ENCODE peak calls at places on chromosomes 11 and 22, in seven cellular contexts. V is stomach, Y is epithelial cell of proximal tubule, F is kidney epithelial cell, Z is fibroblast of pulmonary artery, L is cardiac muscle cell, S is HFF-Myc. C is an unnamed sample.

GRCh38 chr11:117375960-117376359 is 48.3 kb downstream of the CEP164 start:
- DNase-seq in L (no peak), Y (no peak), V (no peak), F (no peak), Z (no peak), S (no peak), C (no peak)

GRCh38 chr11:16223558-16223957 is 132.8 kb downstream of the SOX6 start:
- DNase-seq in L (no peak), Z (no peak), S (no peak), V (no peak), Y (no peak), F (no peak), C (no peak)

GRCh38 chr11:124605719-124606118 is 5.5 kb upstream of the PANX3 start:
- DNase-seq in V (no peak), S (no peak), L (no peak), F (no peak), Z (no peak), Y (no peak), C (no peak)

GRCh38 chr22:39123811-39124668 is 27.0 kb downstream of the APOBEC3H start:
- DNase-seq in Y (no peak), L (peak), F (no peak), S (no peak), V (no peak), Z (no peak), C (no peak)

GRCh38 chr11:87265132-87265531 is 227.4 kb downstream of the TMEM135 start:
- DNase-seq in V (no peak), Z (peak), Y (no peak), F (no peak), L (no peak), S (no peak), C (peak)

GRCh38 chr11:64869571-64870175 is 8.7 kb downstream of the EHD1 start:
- DNase-seq in F (no peak), L (peak), Z (no peak), V (no peak), Y (no peak), S (no peak), C (no peak)

GRCh38 chr11:6468712-6469495 is 4.8 kb downstream of the TRIM3 start:
- DNase-seq in L (peak), F (peak), S (peak), V (peak), Y (peak), Z (peak), C (peak)

GRCh38 chr22:37607010-37607911 is 1.4 kb upstream of the GGA1 start:
- DNase-seq in Z (peak), Y (no peak), L (peak), S (no peak), F (peak), V (peak), C (peak)

GRCh38 chr22:40428796-40429195 is 58.4 kb downstream of the SGSM3 start:
- DNase-seq in S (no peak), Z (no peak), Y (no peak), L (no peak), F (no peak), V (no peak), C (no peak)

GRCh38 chr22:27213766-27214581 is 556.6 kb downstream of the MIAT start:
- DNase-seq in Y (no peak), L (no peak), V (no peak), S (no peak), Z (peak), F (no peak), C (peak)

GRCh38 chr11:119284344-119285157 is 32.4 kb downstream of the MCAM start:
- DNase-seq in L (peak), S (no peak), F (no peak), Y (no peak), V (no peak), Z (peak), C (peak)

GRCh38 chr11:1351278-1351937 is 38.3 kb upstream of the BRSK2 start:
- DNase-seq in Y (peak), Z (no peak), L (no peak), F (no peak), V (no peak), S (no peak), C (no peak)

GRCh38 chr22:24437820-24438328 is 10.5 kb downstream of the ADORA2A start:
- DNase-seq in Y (no peak), Z (no peak), S (no peak), L (no peak), V (no peak), F (peak), C (no peak)

GRCh38 chr11:58654908-58655296 is 32.4 kb downstream of the CNTF start:
- DNase-seq in L (no peak), S (no peak), Z (no peak), V (no peak), Y (no peak), F (no peak), C (no peak)

GRCh38 chr11:1002091-1002984 is 34.2 kb downstream of the MUC6 start:
- DNase-seq in V (no peak), Z (no peak), F (no peak), S (no peak), Y (no peak), L (no peak), C (no peak)

GRCh38 chr11:99418927-99419707 is 398.4 kb downstream of the CNTN5 start:
- DNase-seq in F (no peak), Y (no peak), Z (no peak), V (no peak), L (no peak), S (no peak), C (peak)

GRCh38 chr22:41876275-41876674 is 38.6 kb downstream of the SHISA8 start:
- DNase-seq in Z (no peak), V (no peak), Y (no peak), F (no peak), S (no peak), L (no peak), C (no peak)

GRCh38 chr11:34411786-34412185 is 26.9 kb upstream of the CAT start:
- DNase-seq in F (no peak), L (no peak), Z (no peak), S (no peak), V (no peak), Y (no peak), C (no peak)

GRCh38 chr11:8707541-8708270 is 25.1 kb downstream of the RPL27A start:
- DNase-seq in Z (no peak), S (no peak), Y (no peak), F (no peak), V (no peak), L (no peak), C (peak)

GRCh38 chr11:134224710-134225662 is 515 bp downstream of the VPS26B start:
- DNase-seq in Y (no peak), F (no peak), Z (peak), L (peak), V (peak), S (no peak), C (peak)

GRCh38 chr11:58592760-58593472 is 14.1 kb downstream of the ZFP91 start:
- DNase-seq in L (no peak), F (no peak), V (no peak), Z (no peak), S (no peak), Y (no peak), C (no peak)

GRCh38 chr11:88508808-88509581 is 171.5 kb upstream of the CTSC start:
- DNase-seq in V (no peak), Z (peak), F (no peak), S (no peak), L (peak), Y (no peak), C (no peak)

GRCh38 chr11:127639916-127640315 is 639.3 kb upstream of the KIRREL3 start:
- DNase-seq in F (peak), S (no peak), L (no peak), Z (no peak), Y (peak), V (no peak), C (no peak)

GRCh38 chr11:19453893-19454292 is 213.1 kb upstream of the E2F8 start:
- DNase-seq in V (no peak), F (no peak), L (no peak), Y (no peak), S (no peak), Z (peak), C (peak)

GRCh38 chr11:86548278-86548917 is 124.0 kb downstream of the ME3 start:
- DNase-seq in Y (no peak), F (no peak), Z (peak), S (no peak), V (no peak), L (no peak), C (peak)

GRCh38 chr11:62543680-62544444 is 2.7 kb downstream of the AHNAK start:
- DNase-seq in S (no peak), V (no peak), F (no peak), Z (no peak), L (no peak), Y (no peak), C (no peak)

GRCh38 chr22:35984183-35984710 is 44.4 kb downstream of the RBFOX2 start:
- DNase-seq in L (no peak), Z (no peak), Y (no peak), F (no peak), V (no peak), S (no peak), C (no peak)

GRCh38 chr11:62547691-62548281 is 1.2 kb upstream of the AHNAK start:
- DNase-seq in F (no peak), L (peak), V (peak), Z (no peak), S (no peak), Y (no peak), C (no peak)

GRCh38 chr11:114478768-114479167 is 39.5 kb downstream of the REXO2 start:
- DNase-seq in F (no peak), Z (peak), L (no peak), V (no peak), Y (no peak), S (no peak), C (peak)

GRCh38 chr22:17924735-17925727 is 99.3 kb downstream of the MICAL3 start:
- DNase-seq in Z (peak), Y (peak), F (no peak), L (no peak), V (peak), S (no peak), C (no peak)

GRCh38 chr11:1742371-1742770 is 8.0 kb downstream of the IFITM10 start:
- DNase-seq in Y (no peak), S (no peak), F (no peak), V (no peak), Z (no peak), L (no peak), C (no peak)

GRCh38 chr22:44541671-44542319 is 43.8 kb upstream of the RTL6 start:
- DNase-seq in L (no peak), Z (no peak), Y (no peak), F (no peak), V (no peak), S (no peak), C (no peak)

GRCh38 chr11:28146123-28146751 is 38.0 kb downstream of the METTL15 start:
- DNase-seq in Y (peak), L (no peak), V (no peak), F (peak), S (peak), Z (peak), C (peak)

DNA sequence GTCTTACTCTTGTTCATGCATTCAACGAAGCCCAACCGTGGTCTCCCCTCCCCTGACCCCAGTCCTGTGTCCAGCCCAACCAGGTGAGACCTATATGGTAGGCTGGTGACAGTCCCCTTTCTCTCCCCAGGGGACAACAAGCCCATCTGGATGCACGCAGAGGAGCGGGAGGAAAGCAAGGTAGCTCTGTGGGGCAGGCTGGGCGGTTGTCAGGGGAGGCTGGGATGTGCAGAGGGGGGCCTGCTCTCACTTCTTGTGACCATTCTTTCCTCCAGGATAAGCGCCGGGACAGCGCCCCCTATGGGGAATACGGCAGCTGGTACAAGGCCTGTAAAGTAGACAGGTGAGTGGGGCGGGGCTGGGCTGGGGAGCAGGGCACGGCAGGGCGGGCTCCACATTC is 3.5 kb upstream of the RAB1B start:
- DNase-seq in S (no peak), L (no peak), F (no peak), Y (no peak), V (peak), Z (no peak), C (no peak)
- TF ChIP-seq CTCF in S (peak), L (peak), F (peak), Y (peak), V (peak), Z (peak), C (peak)

GRCh38 chr11:44978961-44979331 is 28.3 kb upstream of the TP53I11 start:
- DNase-seq in Y (no peak), Z (no peak), F (no peak), V (peak), S (no peak), L (no peak), C (no peak)

GRCh38 chr11:44978279-44978960 is 27.7 kb upstream of the TP53I11 start:
- DNase-seq in Z (peak), S (no peak), V (no peak), L (no peak), Y (no peak), F (no peak), C (no peak)

GRCh38 chr11:44982496-44983062 is 31.9 kb upstream of the TP53I11 start:
- DNase-seq in L (no peak), S (no peak), Z (no peak), V (no peak), Y (no peak), F (no peak), C (no peak)

GRCh38 chr11:44979536-44980399 is 29.1 kb upstream of the TP53I11 start:
- DNase-seq in Y (peak), F (peak), V (peak), Z (peak), S (no peak), L (no peak), C (no peak)

GRCh38 chr11:44980533-44981427 is 30.1 kb upstream of the TP53I11 start:
- DNase-seq in V (no peak), Y (no peak), Z (no peak), S (no peak), L (no peak), F (no peak), C (no peak)
- H3K4me3 ChIP-seq in V (no peak), Y (no peak), Z (no peak), S (no peak), L (no peak), F (no peak), C (no peak)

DNA sequence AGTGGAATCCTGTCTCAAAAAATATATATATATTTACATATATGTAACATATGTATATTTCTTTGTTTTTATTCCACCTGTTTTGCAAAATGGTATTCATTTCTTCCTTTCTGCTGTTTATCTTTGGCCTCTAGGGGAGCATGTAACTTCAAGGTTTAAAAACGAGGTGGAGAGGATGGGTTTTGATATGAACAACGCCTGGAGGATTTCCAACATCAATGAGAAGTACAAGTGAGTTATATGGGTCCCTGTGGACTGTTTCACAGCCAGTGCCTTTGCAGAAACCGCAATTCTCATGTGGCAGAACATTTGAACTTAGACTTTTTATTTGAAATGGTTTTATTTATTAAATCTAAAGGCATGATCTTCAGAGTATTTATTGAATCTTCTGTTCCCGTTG is 81.6 kb upstream of the HORMAD2 start:
- DNase-seq in F (no peak), Z (peak), S (no peak), L (no peak), V (no peak), Y (no peak), C (no peak)
- TF ChIP-seq CTCF in F (peak), Z (peak), S (no peak), L (no peak), V (no peak), Y (peak), C (peak)

DNA sequence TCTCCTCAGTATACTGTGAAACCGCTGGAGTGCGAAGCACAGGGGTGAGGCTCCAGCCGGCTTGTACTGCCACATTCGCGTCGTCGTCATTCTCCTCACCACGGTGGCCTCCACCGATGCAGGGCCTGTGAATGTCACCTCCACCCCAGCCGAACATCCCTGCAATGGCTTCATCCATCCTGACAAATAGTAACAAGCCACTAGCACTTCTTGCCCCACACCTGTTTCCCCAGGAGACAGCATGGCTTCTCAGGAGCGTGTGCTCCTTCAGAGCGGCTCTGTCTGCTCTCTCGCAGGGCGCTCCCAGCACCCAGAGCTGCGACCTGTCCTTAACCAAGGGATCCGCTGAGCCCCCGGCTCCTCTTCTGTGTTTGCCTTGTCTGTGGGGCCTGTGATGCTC is 1165.4 kb downstream of the TBC1D22A start:
- DNase-seq in Y (no peak), V (no peak), Z (no peak), L (no peak), S (no peak), F (no peak), C (no peak)
- H3K4me3 ChIP-seq in Y (no peak), V (no peak), Z (no peak), L (no peak), S (no peak), F (no peak), C (no peak)

GRCh38 chr11:67482736-67483497 is at the start of gene AIP:
- DNase-seq in F (peak), Y (peak), Z (peak), S (peak), L (peak), V (peak), C (peak)
- TF ChIP-seq CTCF in F (no peak), Y (peak), Z (no peak), S (no peak), L (peak), V (peak), C (no peak)

GRCh38 chr22:46539169-46539568 is 1.7 kb upstream of the CELSR1 start:
- DNase-seq in L (no peak), F (no peak), S (no peak), Y (no peak), Z (no peak), V (no peak), C (no peak)
- H3K4me3 ChIP-seq in L (no peak), F (peak), S (no peak), Y (peak), Z (no peak), V (peak), C (peak)

GRCh38 chr11:60786811-60787567 is 1.9 kb downstream of the MS4A10 start:
- DNase-seq in Y (peak), S (peak), F (peak), Z (peak), V (peak), L (peak), C (peak)

GRCh38 chr11:60788401-60789110 is 3.4 kb downstream of the MS4A10 start:
- DNase-seq in L (no peak), Z (peak), V (no peak), S (no peak), Y (no peak), F (no peak), C (no peak)

GRCh38 chr11:60783911-60784310 is 1.2 kb upstream of the MS4A10 start:
- DNase-seq in S (no peak), L (no peak), Z (no peak), Y (no peak), V (no peak), F (no peak), C (no peak)

GRCh38 chr11:60785136-60785535 is at the start of gene MS4A10:
- DNase-seq in Y (no peak), F (no peak), Z (no peak), S (no peak), L (no peak), V (no peak), C (no peak)

GRCh38 chr11:60785806-60786361 is 751 bp downstream of the MS4A10 start:
- DNase-seq in Y (no peak), S (no peak), Z (peak), L (no peak), F (no peak), V (no peak), C (peak)
- TF ChIP-seq CTCF in Y (no peak), S (peak), Z (no peak), L (peak), F (no peak), V (no peak), C (no peak)

DNA sequence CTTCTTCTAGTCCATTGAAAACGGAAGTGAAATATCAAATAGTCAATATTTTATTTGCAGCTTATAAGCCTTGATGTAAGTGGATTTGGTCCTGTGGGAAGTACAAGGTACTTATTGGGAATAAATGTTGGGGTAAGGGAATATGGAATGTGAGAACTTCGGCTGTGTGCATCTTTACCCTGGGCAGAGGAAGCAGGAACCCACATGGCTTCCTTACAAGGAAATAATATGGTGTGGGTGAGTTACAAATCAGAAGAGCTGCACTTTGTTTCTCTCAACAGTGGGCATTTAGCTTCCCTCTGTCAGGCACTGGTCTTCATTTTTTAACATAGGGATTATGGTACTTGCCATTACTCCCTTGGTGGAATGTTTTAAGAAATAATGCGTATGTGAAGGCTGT is 77.9 kb downstream of the SCN3B start:
- DNase-seq in S (no peak), Y (no peak), Z (no peak), V (no peak), F (no peak), L (no peak), C (no peak)
- H3K4me3 ChIP-seq in S (no peak), Y (no peak), Z (no peak), V (no peak), F (no peak), L (no peak), C (no peak)

GRCh38 chr22:45867118-45867905 is 109.7 kb downstream of the WNT7B start:
- DNase-seq in L (peak), S (no peak), F (no peak), Z (peak), V (peak), Y (no peak), C (no peak)
- TF ChIP-seq CTCF in L (peak), S (peak), F (no peak), Z (no peak), V (no peak), Y (no peak), C (peak)

GRCh38 chr11:72812968-72813739 is 1.1 kb upstream of the ATG16L2 start:
- DNase-seq in V (peak), L (peak), F (no peak), S (no peak), Y (no peak), Z (peak), C (peak)
- H3K4me3 ChIP-seq in V (peak), L (peak), F (peak), S (peak), Y (peak), Z (peak), C (peak)

C was measured in astrocyte of the spinal cord.